ENCODE peak calls at places on chromosome 9, in nine cellular contexts. E is endodermal cell; D is right cardiac atrium; Q is CD8-positive, alpha-beta T cell; I is BE2C; G is MM.1S; L is stomach; K is mesendoderm; U is sigmoid colon. Z is an unnamed sample.

GRCh38 chr9:16516887-16517286 is 353.6 kb downstream of the BNC2 start:
- DNase-seq in I (no peak), L (no peak), G (no peak), D (no peak), E (no peak), Q (no peak), K (peak; percentile 65), U (no peak), Z (no peak)

GRCh38 chr9:115229496-115229895 is 111.5 kb upstream of the TNC start:
- DNase-seq in U (no peak), K (no peak), L (no peak), D (no peak), Q (no peak), G (no peak), I (no peak), E (no peak), Z (no peak)

GRCh38 chr9:22817181-22817580 is 370.6 kb downstream of the DMRTA1 start:
- DNase-seq in G (no peak), U (no peak), E (no peak), I (no peak), L (no peak), D (no peak), Q (no peak), K (peak; percentile 10), Z (no peak)

GRCh38 chr9:69131682-69132081 is 42.4 kb upstream of the TJP2 start:
- DNase-seq in K (no peak), D (no peak), G (no peak), E (no peak), Q (no peak), L (no peak), I (no peak), U (peak; percentile 71), Z (peak; percentile 32)

GRCh38 chr9:130240410-130241197 is 25.0 kb upstream of the HMCN2 start:
- DNase-seq in E (peak; percentile 85), L (peak; percentile 59), G (peak; percentile 37), I (peak; percentile 78), Q (peak; percentile 21), K (peak; percentile 87), U (peak; percentile 82), D (no peak), Z (peak; percentile 40)

GRCh38 chr9:125521462-125522327 is 185.3 kb downstream of the MAPKAP1 start:
- DNase-seq in Q (no peak), E (no peak), G (peak; percentile 75), I (no peak), L (no peak), U (no peak), K (no peak), D (no peak), Z (no peak)

GRCh38 chr9:111900934-111901612 is 4.5 kb downstream of the UGCG start:
- DNase-seq in L (no peak), I (no peak), E (no peak), Q (no peak), G (no peak), D (no peak), K (no peak), U (no peak), Z (no peak)

GRCh38 chr9:108530141-108530540 is 325.6 kb downstream of the ACTL7B start:
- DNase-seq in L (no peak), U (no peak), G (no peak), E (no peak), D (no peak), K (no peak), Q (no peak), I (no peak), Z (no peak)

GRCh38 chr9:36575411-36575882 is 2.8 kb downstream of the MELK start:
- DNase-seq in U (no peak), E (no peak), Q (no peak), G (no peak), D (no peak), I (no peak), L (no peak), K (peak; percentile 4), Z (no peak)

GRCh38 chr9:94603259-94603776 is 9.7 kb upstream of the FBP2 start:
- DNase-seq in K (peak; percentile 88), E (peak; percentile 96), Q (peak; percentile 56), U (peak; percentile 75), L (peak; percentile 87), G (peak; percentile 81), D (peak; percentile 83), I (peak; percentile 71), Z (peak; percentile 58)

GRCh38 chr9:42852133-42852532 is 668.7 kb downstream of the SPATA31A6 start:
- DNase-seq in Q (no peak), U (no peak), G (peak; percentile 87), L (no peak), D (peak; percentile 73), E (peak; percentile 90), I (peak; percentile 88), K (peak; percentile 71), Z (no peak)

GRCh38 chr9:8733096-8733954 is 933.7 kb upstream of the DMAC1 start:
- DNase-seq in D (peak; percentile 49), K (peak; percentile 62), L (no peak), E (peak; percentile 64), U (no peak), I (peak; percentile 15), G (no peak), Q (no peak), Z (peak; percentile 11)

GRCh38 chr9:8579661-8580060 is 780.1 kb upstream of the DMAC1 start:
- DNase-seq in U (no peak), E (no peak), L (no peak), Q (no peak), D (no peak), G (no peak), I (no peak), K (peak; percentile 75), Z (no peak)

GRCh38 chr9:132833451-132834130 is 44.5 kb downstream of the AK8 start:
- DNase-seq in I (peak; percentile 42), Q (no peak), K (no peak), G (no peak), E (no peak), U (no peak), L (no peak), D (no peak), Z (no peak)

GRCh38 chr9:98886691-98887229 is 56.9 kb upstream of the COL15A1 start:
- DNase-seq in U (no peak), K (peak; percentile 16), Q (no peak), L (no peak), D (peak; percentile 42), E (no peak), G (no peak), I (no peak), Z (no peak)
- H3K4me1 ChIP-seq in U (peaks cover 5% of the 10 kb centered on the region), K (peaks cover 2% of the 10 kb centered on the region), Q (no peaks in the 10 kb centered on the region), L (peaks cover 8% of the 10 kb centered on the region), D (peaks cover 33% of the 10 kb centered on the region), E (no peaks in the 10 kb centered on the region), G (no peaks in the 10 kb centered on the region), I (no peaks in the 10 kb centered on the region), Z (peaks cover 5% of the 10 kb centered on the region)

GRCh38 chr9:136345281-136346156 is 18.0 kb downstream of the DNLZ start:
- DNase-seq in E (peak; percentile 91), K (peak; percentile 60), I (peak; percentile 74), Q (no peak), L (peak; percentile 80), D (peak; percentile 88), U (peak; percentile 84), G (no peak), Z (no peak)
- H3K4me1 ChIP-seq in E (peaks cover 6% of the 10 kb centered on the region), K (no peaks in the 10 kb centered on the region), I (peaks cover 41% of the 10 kb centered on the region), Q (no peaks in the 10 kb centered on the region), L (peaks cover 47% of the 10 kb centered on the region), D (peaks cover 2% of the 10 kb centered on the region), U (peaks cover 34% of the 10 kb centered on the region), G (no peaks in the 10 kb centered on the region), Z (peaks cover 5% of the 10 kb centered on the region)

GRCh38 chr9:124339603-124340146 is 75.6 kb downstream of the PSMB7 start:
- DNase-seq in G (no peak), L (no peak), D (no peak), U (no peak), I (no peak), Q (no peak), K (no peak), E (no peak), Z (no peak)

GRCh38 chr9:124335320-124335707 is 77.6 kb downstream of the NEK6 start:
- DNase-seq in D (no peak), Q (no peak), K (no peak), G (no peak), U (no peak), L (no peak), E (no peak), I (no peak), Z (no peak)

GRCh38 chr9:124340219-124341069 is 74.8 kb downstream of the PSMB7 start:
- DNase-seq in Q (no peak), I (no peak), G (no peak), E (no peak), U (no peak), L (no peak), K (no peak), D (no peak), Z (no peak)

GRCh38 chr9:124334568-124335319 is 77.0 kb downstream of the NEK6 start:
- DNase-seq in U (no peak), I (no peak), E (no peak), G (no peak), K (no peak), Q (no peak), L (no peak), D (no peak), Z (no peak)

GRCh38 chr9:124337562-124337961 is 77.7 kb downstream of the PSMB7 start:
- DNase-seq in U (no peak), Q (no peak), G (no peak), K (no peak), E (no peak), D (no peak), I (no peak), L (no peak), Z (no peak)
- H3K4me1 ChIP-seq in U (peaks cover 8% of the 10 kb centered on the region), Q (no peaks in the 10 kb centered on the region), G (no peaks in the 10 kb centered on the region), K (no peaks in the 10 kb centered on the region), E (no peaks in the 10 kb centered on the region), D (no peaks in the 10 kb centered on the region), I (no peaks in the 10 kb centered on the region), L (peaks cover 4% of the 10 kb centered on the region), Z (peaks cover 5% of the 10 kb centered on the region)

GRCh38 chr9:127755558-127756060 is 20.5 kb upstream of the TOR2A start:
- DNase-seq in E (no peak), L (no peak), G (no peak), Q (no peak), I (no peak), U (no peak), K (no peak), D (no peak), Z (no peak)

GRCh38 chr9:127754099-127754760 is 19.1 kb upstream of the TOR2A start:
- DNase-seq in K (peak; percentile 63), L (no peak), Q (no peak), U (no peak), G (no peak), D (no peak), I (peak; percentile 86), E (peak; percentile 90), Z (no peak)

GRCh38 chr9:127754761-127755557 is 19.9 kb upstream of the TOR2A start:
- DNase-seq in K (peak; percentile 68), G (no peak), U (no peak), Q (no peak), E (peak; percentile 90), D (no peak), I (peak; percentile 81), L (no peak), Z (no peak)

GRCh38 chr9:127758843-127759242 is 19.6 kb downstream of the SH2D3C start:
- DNase-seq in U (no peak), Q (no peak), K (no peak), G (no peak), I (no peak), E (no peak), D (no peak), L (no peak), Z (no peak)

DNA sequence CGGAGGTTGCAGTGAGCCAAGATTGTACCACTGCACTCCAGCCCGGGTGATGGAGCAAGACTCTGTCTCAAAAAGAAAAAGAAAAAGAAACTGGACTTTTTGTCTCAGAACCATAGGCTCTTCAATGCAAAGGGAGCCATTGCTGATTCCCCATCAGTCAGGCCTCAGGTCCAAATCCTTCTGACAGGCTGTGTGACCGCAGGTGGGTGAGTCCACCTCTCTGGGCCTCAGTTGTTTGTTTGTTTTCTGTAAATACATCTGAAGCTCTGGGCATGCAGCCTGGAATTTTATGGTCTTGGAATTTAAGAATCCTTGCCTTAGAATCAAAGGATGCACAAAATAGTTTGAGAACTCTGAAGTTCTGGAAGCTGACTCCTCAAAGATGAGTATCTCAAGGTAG is 21.1 kb upstream of the TOR2A start:
- DNase-seq in G (no peak), U (no peak), D (no peak), E (no peak), K (no peak), L (no peak), I (no peak), Q (no peak), Z (no peak)
- H3K4me1 ChIP-seq in G (no peaks in the 10 kb centered on the region), U (peaks cover 13% of the 10 kb centered on the region), D (no peaks in the 10 kb centered on the region), E (no peaks in the 10 kb centered on the region), K (no peaks in the 10 kb centered on the region), L (peaks cover 24% of the 10 kb centered on the region), I (peaks cover 5% of the 10 kb centered on the region), Q (no peaks in the 10 kb centered on the region), Z (peaks cover 10% of the 10 kb centered on the region)

Z was measured in gastrocnemius medialis.